ENCODE peak calls at places on chromosomes 4 and X, in four cellular contexts. One of them, this sample, is unnamed.

GRCh38 chr4:36187723-36188333 is 56.5 kb downstream of the ARAP2 start:
- DNase-seq in stimulated activated naive CD8-positive, alpha-beta T cell treated with anti-CD3 and anti-CD28 coated beads, Interleukin-15, Interleukin-2, amounts not matched to agents 100 U/mL and 50 U/mL, for 24 hours: no peak
- DNase-seq in HL-60: peak; percentile 29
- DNase-seq in activated gamma-delta T cell treated with anti-CD3 and anti-CD28 coated beads, Interleukin-2, amount 50 U/mL, for 16 hours: no peak
- DNase-seq in this sample: no peak

GRCh38 chr4:11178433-11178832 is 250.3 kb downstream of the HS3ST1 start:
- DNase-seq in stimulated activated naive CD8-positive, alpha-beta T cell treated with anti-CD3 and anti-CD28 coated beads, Interleukin-15, Interleukin-2, amounts not matched to agents 100 U/mL and 50 U/mL, for 24 hours: no peak
- DNase-seq in HL-60: no peak
- DNase-seq in activated gamma-delta T cell treated with anti-CD3 and anti-CD28 coated beads, Interleukin-2, amount 50 U/mL, for 16 hours: no peak
- DNase-seq in this sample: no peak

GRCh38 chr4:75848891-75849290 is 53.4 kb downstream of the PPEF2 start:
- DNase-seq in stimulated activated naive CD8-positive, alpha-beta T cell treated with anti-CD3 and anti-CD28 coated beads, Interleukin-15, Interleukin-2, amounts not matched to agents 100 U/mL and 50 U/mL, for 24 hours: no peak
- DNase-seq in HL-60: no peak
- DNase-seq in activated gamma-delta T cell treated with anti-CD3 and anti-CD28 coated beads, Interleukin-2, amount 50 U/mL, for 16 hours: no peak
- DNase-seq in this sample: peak; percentile 78

GRCh38 chrX:154019633-154020499 is at the start of gene IRAK1:
- DNase-seq in stimulated activated naive CD8-positive, alpha-beta T cell treated with anti-CD3 and anti-CD28 coated beads, Interleukin-15, Interleukin-2, amounts not matched to agents 100 U/mL and 50 U/mL, for 24 hours: peak; percentile 67
- DNase-seq in HL-60: peak; percentile 45
- DNase-seq in activated gamma-delta T cell treated with anti-CD3 and anti-CD28 coated beads, Interleukin-2, amount 50 U/mL, for 16 hours: no peak
- DNase-seq in this sample: peak; percentile 17

GRCh38 chr4:7976025-7976424 is 36.4 kb upstream of the AFAP1 start:
- DNase-seq in stimulated activated naive CD8-positive, alpha-beta T cell treated with anti-CD3 and anti-CD28 coated beads, Interleukin-15, Interleukin-2, amounts not matched to agents 100 U/mL and 50 U/mL, for 24 hours: no peak
- DNase-seq in HL-60: no peak
- DNase-seq in activated gamma-delta T cell treated with anti-CD3 and anti-CD28 coated beads, Interleukin-2, amount 50 U/mL, for 16 hours: no peak
- DNase-seq in this sample: no peak

GRCh38 chr4:5710962-5711478 is at the start of gene EVC:
- DNase-seq in stimulated activated naive CD8-positive, alpha-beta T cell treated with anti-CD3 and anti-CD28 coated beads, Interleukin-15, Interleukin-2, amounts not matched to agents 100 U/mL and 50 U/mL, for 24 hours: peak; percentile 22
- DNase-seq in HL-60: no peak
- DNase-seq in activated gamma-delta T cell treated with anti-CD3 and anti-CD28 coated beads, Interleukin-2, amount 50 U/mL, for 16 hours: no peak
- DNase-seq in this sample: peak; percentile 68

GRCh38 chr4:72858328-72858727 is 211.2 kb downstream of the COX18 start:
- DNase-seq in stimulated activated naive CD8-positive, alpha-beta T cell treated with anti-CD3 and anti-CD28 coated beads, Interleukin-15, Interleukin-2, amounts not matched to agents 100 U/mL and 50 U/mL, for 24 hours: no peak
- DNase-seq in HL-60: no peak
- DNase-seq in activated gamma-delta T cell treated with anti-CD3 and anti-CD28 coated beads, Interleukin-2, amount 50 U/mL, for 16 hours: no peak
- DNase-seq in this sample: peak; percentile 63

GRCh38 chr4:146998157-146998556 is 52.5 kb upstream of the TTC29 start:
- DNase-seq in stimulated activated naive CD8-positive, alpha-beta T cell treated with anti-CD3 and anti-CD28 coated beads, Interleukin-15, Interleukin-2, amounts not matched to agents 100 U/mL and 50 U/mL, for 24 hours: no peak
- DNase-seq in HL-60: no peak
- DNase-seq in activated gamma-delta T cell treated with anti-CD3 and anti-CD28 coated beads, Interleukin-2, amount 50 U/mL, for 16 hours: no peak
- DNase-seq in this sample: no peak

GRCh38 chr4:75919914-75920313 is 17.7 kb upstream of the PPEF2 start:
- DNase-seq in stimulated activated naive CD8-positive, alpha-beta T cell treated with anti-CD3 and anti-CD28 coated beads, Interleukin-15, Interleukin-2, amounts not matched to agents 100 U/mL and 50 U/mL, for 24 hours: no peak
- DNase-seq in HL-60: no peak
- DNase-seq in activated gamma-delta T cell treated with anti-CD3 and anti-CD28 coated beads, Interleukin-2, amount 50 U/mL, for 16 hours: no peak
- DNase-seq in this sample: no peak

GRCh38 chr4:71304289-71304850 is 34.5 kb upstream of the SLC4A4 start:
- DNase-seq in stimulated activated naive CD8-positive, alpha-beta T cell treated with anti-CD3 and anti-CD28 coated beads, Interleukin-15, Interleukin-2, amounts not matched to agents 100 U/mL and 50 U/mL, for 24 hours: no peak
- DNase-seq in HL-60: no peak
- DNase-seq in activated gamma-delta T cell treated with anti-CD3 and anti-CD28 coated beads, Interleukin-2, amount 50 U/mL, for 16 hours: no peak
- DNase-seq in this sample: peak; percentile 37

GRCh38 chrX:150034788-150035187 is 96.5 kb upstream of the EOLA2 start:
- DNase-seq in stimulated activated naive CD8-positive, alpha-beta T cell treated with anti-CD3 and anti-CD28 coated beads, Interleukin-15, Interleukin-2, amounts not matched to agents 100 U/mL and 50 U/mL, for 24 hours: no peak
- DNase-seq in HL-60: no peak
- DNase-seq in activated gamma-delta T cell treated with anti-CD3 and anti-CD28 coated beads, Interleukin-2, amount 50 U/mL, for 16 hours: no peak
- DNase-seq in this sample: no peak

GRCh38 chr4:145618210-145618911 is 824 bp upstream of the MMAA start:
- DNase-seq in stimulated activated naive CD8-positive, alpha-beta T cell treated with anti-CD3 and anti-CD28 coated beads, Interleukin-15, Interleukin-2, amounts not matched to agents 100 U/mL and 50 U/mL, for 24 hours: peak; percentile 32
- DNase-seq in HL-60: no peak
- DNase-seq in activated gamma-delta T cell treated with anti-CD3 and anti-CD28 coated beads, Interleukin-2, amount 50 U/mL, for 16 hours: no peak
- DNase-seq in this sample: peak; percentile 8

GRCh38 chr4:11293866-11294265 is 134.8 kb downstream of the HS3ST1 start:
- DNase-seq in stimulated activated naive CD8-positive, alpha-beta T cell treated with anti-CD3 and anti-CD28 coated beads, Interleukin-15, Interleukin-2, amounts not matched to agents 100 U/mL and 50 U/mL, for 24 hours: no peak
- DNase-seq in HL-60: no peak
- DNase-seq in activated gamma-delta T cell treated with anti-CD3 and anti-CD28 coated beads, Interleukin-2, amount 50 U/mL, for 16 hours: no peak
- DNase-seq in this sample: no peak

GRCh38 chr4:121484633-121485032 is 103.8 kb upstream of the QRFPR start:
- DNase-seq in stimulated activated naive CD8-positive, alpha-beta T cell treated with anti-CD3 and anti-CD28 coated beads, Interleukin-15, Interleukin-2, amounts not matched to agents 100 U/mL and 50 U/mL, for 24 hours: no peak
- DNase-seq in HL-60: peak; percentile 19
- DNase-seq in activated gamma-delta T cell treated with anti-CD3 and anti-CD28 coated beads, Interleukin-2, amount 50 U/mL, for 16 hours: no peak
- DNase-seq in this sample: peak; percentile 74

GRCh38 chrX:11100281-11101035 is 10.7 kb upstream of the HCCS start:
- DNase-seq in stimulated activated naive CD8-positive, alpha-beta T cell treated with anti-CD3 and anti-CD28 coated beads, Interleukin-15, Interleukin-2, amounts not matched to agents 100 U/mL and 50 U/mL, for 24 hours: no peak
- DNase-seq in HL-60: no peak
- DNase-seq in activated gamma-delta T cell treated with anti-CD3 and anti-CD28 coated beads, Interleukin-2, amount 50 U/mL, for 16 hours: no peak
- DNase-seq in this sample: peak; percentile 49

GRCh38 chr4:180426938-180427337 is 1816.3 kb upstream of the TENM3 start:
- DNase-seq in stimulated activated naive CD8-positive, alpha-beta T cell treated with anti-CD3 and anti-CD28 coated beads, Interleukin-15, Interleukin-2, amounts not matched to agents 100 U/mL and 50 U/mL, for 24 hours: no peak
- DNase-seq in HL-60: no peak
- DNase-seq in activated gamma-delta T cell treated with anti-CD3 and anti-CD28 coated beads, Interleukin-2, amount 50 U/mL, for 16 hours: no peak
- DNase-seq in this sample: no peak

GRCh38 chr4:58093352-58093751 is 983.2 kb upstream of the IGFBP7 start:
- DNase-seq in stimulated activated naive CD8-positive, alpha-beta T cell treated with anti-CD3 and anti-CD28 coated beads, Interleukin-15, Interleukin-2, amounts not matched to agents 100 U/mL and 50 U/mL, for 24 hours: no peak
- DNase-seq in HL-60: no peak
- DNase-seq in activated gamma-delta T cell treated with anti-CD3 and anti-CD28 coated beads, Interleukin-2, amount 50 U/mL, for 16 hours: no peak
- DNase-seq in this sample: no peak

GRCh38 chr4:93337196-93337595 is 491.4 kb upstream of the ATOH1 start:
- DNase-seq in stimulated activated naive CD8-positive, alpha-beta T cell treated with anti-CD3 and anti-CD28 coated beads, Interleukin-15, Interleukin-2, amounts not matched to agents 100 U/mL and 50 U/mL, for 24 hours: no peak
- DNase-seq in HL-60: no peak
- DNase-seq in activated gamma-delta T cell treated with anti-CD3 and anti-CD28 coated beads, Interleukin-2, amount 50 U/mL, for 16 hours: no peak
- DNase-seq in this sample: no peak

GRCh38 chr4:38413524-38414341 is 250.3 kb upstream of the KLF3 start:
- DNase-seq in stimulated activated naive CD8-positive, alpha-beta T cell treated with anti-CD3 and anti-CD28 coated beads, Interleukin-15, Interleukin-2, amounts not matched to agents 100 U/mL and 50 U/mL, for 24 hours: no peak
- DNase-seq in HL-60: no peak
- DNase-seq in activated gamma-delta T cell treated with anti-CD3 and anti-CD28 coated beads, Interleukin-2, amount 50 U/mL, for 16 hours: no peak
- DNase-seq in this sample: no peak

GRCh38 chr4:168978001-168978700 is 31.9 kb downstream of the CBR4 start:
- DNase-seq in stimulated activated naive CD8-positive, alpha-beta T cell treated with anti-CD3 and anti-CD28 coated beads, Interleukin-15, Interleukin-2, amounts not matched to agents 100 U/mL and 50 U/mL, for 24 hours: no peak
- DNase-seq in HL-60: no peak
- DNase-seq in activated gamma-delta T cell treated with anti-CD3 and anti-CD28 coated beads, Interleukin-2, amount 50 U/mL, for 16 hours: no peak
- DNase-seq in this sample: peak; percentile 71

GRCh38 chr4:94877973-94878372 is 120.2 kb downstream of the BMPR1B start:
- DNase-seq in stimulated activated naive CD8-positive, alpha-beta T cell treated with anti-CD3 and anti-CD28 coated beads, Interleukin-15, Interleukin-2, amounts not matched to agents 100 U/mL and 50 U/mL, for 24 hours: no peak
- DNase-seq in HL-60: no peak
- DNase-seq in activated gamma-delta T cell treated with anti-CD3 and anti-CD28 coated beads, Interleukin-2, amount 50 U/mL, for 16 hours: no peak
- DNase-seq in this sample: peak; percentile 15

GRCh38 chr4:107283587-107284559 is 247.8 kb upstream of the DKK2 start:
- DNase-seq in stimulated activated naive CD8-positive, alpha-beta T cell treated with anti-CD3 and anti-CD28 coated beads, Interleukin-15, Interleukin-2, amounts not matched to agents 100 U/mL and 50 U/mL, for 24 hours: no peak
- DNase-seq in HL-60: no peak
- DNase-seq in activated gamma-delta T cell treated with anti-CD3 and anti-CD28 coated beads, Interleukin-2, amount 50 U/mL, for 16 hours: no peak
- DNase-seq in this sample: peak; percentile 97

GRCh38 chrX:40090050-40090804 is 7.5 kb downstream of the BCOR start:
- DNase-seq in stimulated activated naive CD8-positive, alpha-beta T cell treated with anti-CD3 and anti-CD28 coated beads, Interleukin-15, Interleukin-2, amounts not matched to agents 100 U/mL and 50 U/mL, for 24 hours: no peak
- DNase-seq in HL-60: no peak
- DNase-seq in activated gamma-delta T cell treated with anti-CD3 and anti-CD28 coated beads, Interleukin-2, amount 50 U/mL, for 16 hours: no peak
- DNase-seq in this sample: no peak

GRCh38 chr4:155768370-155768769 is 9.5 kb downstream of the GUCY1B1 start:
- DNase-seq in stimulated activated naive CD8-positive, alpha-beta T cell treated with anti-CD3 and anti-CD28 coated beads, Interleukin-15, Interleukin-2, amounts not matched to agents 100 U/mL and 50 U/mL, for 24 hours: no peak
- DNase-seq in HL-60: no peak
- DNase-seq in activated gamma-delta T cell treated with anti-CD3 and anti-CD28 coated beads, Interleukin-2, amount 50 U/mL, for 16 hours: no peak
- DNase-seq in this sample: no peak

GRCh38 chr4:113113151-113113550 is 63.7 kb downstream of the ANK2 start:
- DNase-seq in stimulated activated naive CD8-positive, alpha-beta T cell treated with anti-CD3 and anti-CD28 coated beads, Interleukin-15, Interleukin-2, amounts not matched to agents 100 U/mL and 50 U/mL, for 24 hours: no peak
- DNase-seq in HL-60: no peak
- DNase-seq in activated gamma-delta T cell treated with anti-CD3 and anti-CD28 coated beads, Interleukin-2, amount 50 U/mL, for 16 hours: no peak
- DNase-seq in this sample: no peak

This sample was measured in HFFc6.